ENCODE peak calls at places on chromosomes 2 and 18, in ten cellular contexts. P, S, B, Q, R, X, J, A, C and N are unnamed samples.

GRCh38 chr2:206756816-206757215 is 8.3 kb downstream of the MDH1B start:
- DNase-seq in P (no peak), X (no peak), R (no peak), Q (no peak), A (no peak), J (no peak), B (no peak), S (no peak), C (no peak), N (no peak)

GRCh38 chr2:120589782-120590608 is 145.7 kb upstream of the GLI2 start:
- DNase-seq in J (no peak), Q (peak; percentile 95), P (no peak), A (peak; percentile 83), C (peak; percentile 37), R (no peak), S (no peak), X (peak; percentile 96), B (no peak), N (peak; percentile 69)

GRCh38 chr2:174675615-174676014 is 78.0 kb upstream of the WIPF1 start:
- DNase-seq in B (no peak), S (no peak), Q (no peak), J (no peak), C (no peak), P (no peak), A (no peak), X (no peak), R (no peak), N (no peak)

GRCh38 chr2:174176898-174177297 is 71.4 kb downstream of the OLA1 start:
- DNase-seq in P (peak; percentile 1), Q (no peak), B (no peak), X (peak; percentile 96), S (peak; percentile 23), C (no peak), R (no peak), J (no peak), A (peak; percentile 58), N (peak; percentile 79)

GRCh38 chr2:160914217-160914616 is 246.0 kb upstream of the TANK start:
- DNase-seq in C (no peak), Q (no peak), J (no peak), X (no peak), S (no peak), P (no peak), A (no peak), R (no peak), B (no peak), N (no peak)

GRCh38 chr2:195575879-195576391 is 81.1 kb upstream of the SLC39A10 start:
- DNase-seq in P (no peak), X (peak; percentile 91), R (no peak), Q (peak; percentile 63), S (no peak), A (peak; percentile 83), J (peak; percentile 48), B (peak; percentile 61), C (no peak), N (no peak)

GRCh38 chr2:240782221-240782885 is 37.7 kb downstream of the KIF1A start:
- DNase-seq in R (peak; percentile 24), S (no peak), B (no peak), Q (no peak), P (no peak), C (no peak), A (no peak), J (no peak), X (no peak), N (no peak)

GRCh38 chr18:62574776-62575175 is 52.0 kb downstream of the ZCCHC2 start:
- DNase-seq in P (no peak), J (no peak), C (no peak), X (no peak), R (no peak), Q (no peak), S (no peak), A (no peak), B (no peak), N (no peak)

GRCh38 chr2:32496657-32497056 is 131.2 kb upstream of the TTC27 start:
- DNase-seq in P (no peak), R (no peak), Q (no peak), X (no peak), A (no peak), B (no peak), J (no peak), C (no peak), S (no peak), N (no peak)

GRCh38 chr2:127193948-127194267 is 26.2 kb downstream of the CYP27C1 start:
- DNase-seq in A (no peak), P (no peak), X (no peak), S (no peak), Q (no peak), R (no peak), J (no peak), C (no peak), B (no peak), N (no peak)

GRCh38 chr18:62505669-62506494 is 16.9 kb upstream of the ZCCHC2 start:
- DNase-seq in X (peak; percentile 29), R (no peak), A (no peak), C (no peak), Q (no peak), J (no peak), S (no peak), B (peak; percentile 33), P (no peak), N (no peak)

GRCh38 chr2:238523158-238524110 is 96.7 kb downstream of the ASB1 start:
- DNase-seq in P (no peak), A (no peak), Q (peak; percentile 91), X (no peak), S (no peak), C (no peak), B (no peak), J (no peak), R (no peak), N (no peak)